ENCODE peak calls at places on chromosomes 7 and 10, in six cellular contexts. O, S, I, M, R and L are unnamed samples.
A peak's percentile ranks its signal among the peaks of the same experiment; 100 is the strongest.

GRCh38 chr10:122258136-122259074 is 12.7 kb upstream of the BTBD16 start:
- DNase-seq in O (no peak), S (no peak), I (no peak), M (no peak), R (peak; percentile 63), L (no peak)

GRCh38 chr10:31940839-31941653 is 12.4 kb upstream of the ARHGAP12 start:
- DNase-seq in O (no peak), S (no peak), I (no peak), M (peak; percentile 95), R (no peak), L (peak; percentile 84)

GRCh38 chr10:7855205-7855604 is 36.9 kb downstream of the TAF3 start:
- DNase-seq in O (no peak), S (no peak), I (no peak), M (no peak), R (no peak), L (peak; percentile 91)

GRCh38 chr10:122782911-122783310 is 62.7 kb downstream of the CUZD1 start:
- DNase-seq in O (no peak), S (no peak), I (no peak), M (no peak), R (no peak), L (no peak)

GRCh38 chr7:130936202-130936931 is 202.4 kb upstream of the KLF14 start:
- DNase-seq in O (no peak), S (no peak), I (no peak), M (no peak), R (no peak), L (no peak)

GRCh38 chr7:42876182-42877068 is 35.4 kb downstream of the C7orf25 start:
- DNase-seq in O (peak; percentile 35), S (no peak), I (peak; percentile 11), M (peak; percentile 43), R (no peak), L (no peak)

GRCh38 chr7:1986366-1987083 is 246.2 kb downstream of the MAD1L1 start:
- DNase-seq in O (no peak), S (no peak), I (peak; percentile 38), M (no peak), R (no peak), L (no peak)

GRCh38 chr7:9835204-9835603 is 1138.5 kb upstream of the PHF14 start:
- DNase-seq in O (no peak), S (no peak), I (no peak), M (peak; percentile 46), R (no peak), L (peak; percentile 4)

GRCh38 chr10:130018253-130018652 is 54.2 kb upstream of the EBF3 start:
- DNase-seq in O (no peak), S (no peak), I (no peak), M (no peak), R (no peak), L (no peak)

GRCh38 chr7:150343225-150343624 is 1.8 kb upstream of the RARRES2 start:
- DNase-seq in O (no peak), S (no peak), I (no peak), M (peak; percentile 15), R (no peak), L (no peak)
- H3K27me3 ChIP-seq in O (peaks cover 31% of the 10 kb centered on the region), S (peaks cover 65% of the 10 kb centered on the region), I (peaks cover 5% of the 10 kb centered on the region), M (no peaks in the 10 kb centered on the region), R (peaks cover 27% of the 10 kb centered on the region), L (no peaks in the 10 kb centered on the region)

GRCh38 chr7:28954446-28954845 is 3.7 kb downstream of the TRIL start:
- DNase-seq in O (no peak), S (no peak), I (no peak), M (no peak), R (no peak), L (no peak)

GRCh38 chr7:28955356-28955722 is 2.8 kb downstream of the TRIL start:
- DNase-seq in O (no peak), S (no peak), I (no peak), M (no peak), R (no peak), L (no peak)

GRCh38 chr7:28955723-28956607 is 2.2 kb downstream of the TRIL start:
- DNase-seq in O (no peak), S (peak; percentile 81), I (no peak), M (no peak), R (peak; percentile 89), L (peak; percentile 89)

GRCh38 chr7:28954936-28955335 is 3.2 kb downstream of the TRIL start:
- DNase-seq in O (no peak), S (no peak), I (no peak), M (no peak), R (no peak), L (no peak)

DNA sequence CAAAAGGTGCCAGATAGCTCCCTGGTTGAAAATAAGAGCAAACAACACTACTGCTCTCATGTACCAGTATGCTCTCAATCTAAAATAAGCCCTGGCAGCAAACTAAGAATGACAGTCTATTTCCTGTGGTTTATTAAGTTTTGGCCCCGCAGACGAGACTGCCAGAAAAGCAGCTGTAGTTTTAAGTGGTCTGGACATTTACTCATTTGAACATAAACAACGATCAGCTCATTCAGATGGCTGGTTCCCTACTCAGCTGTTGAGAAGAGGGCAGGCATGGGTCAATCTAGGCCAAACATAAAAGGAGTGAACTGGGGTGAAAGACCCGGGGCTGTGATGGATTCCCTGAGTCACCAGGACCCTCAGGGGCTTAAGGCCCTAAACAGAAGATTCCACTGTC is 4.5 kb downstream of the TRIL start:
- DNase-seq in O (no peak), S (no peak), I (no peak), M (no peak), R (no peak), L (no peak)
- H3K9me3 ChIP-seq in O (no peaks in the 10 kb centered on the region), S (no peaks in the 10 kb centered on the region), I (no peaks in the 10 kb centered on the region), M (peaks cover 5% of the 10 kb centered on the region), R (no peaks in the 10 kb centered on the region), L (no peaks in the 10 kb centered on the region)

GRCh38 chr10:99312501-99312900 is 16.7 kb upstream of the CNNM1 start:
- DNase-seq in O (no peak), S (no peak), I (no peak), M (no peak), R (no peak), L (no peak)

GRCh38 chr10:99316374-99316773 is 12.8 kb upstream of the CNNM1 start:
- DNase-seq in O (no peak), S (no peak), I (no peak), M (no peak), R (no peak), L (no peak)

GRCh38 chr10:99315853-99316252 is 13.3 kb upstream of the CNNM1 start:
- DNase-seq in O (no peak), S (no peak), I (no peak), M (no peak), R (no peak), L (no peak)

GRCh38 chr10:99318048-99318447 is 11.1 kb upstream of the CNNM1 start:
- DNase-seq in O (no peak), S (no peak), I (no peak), M (no peak), R (no peak), L (no peak)

DNA sequence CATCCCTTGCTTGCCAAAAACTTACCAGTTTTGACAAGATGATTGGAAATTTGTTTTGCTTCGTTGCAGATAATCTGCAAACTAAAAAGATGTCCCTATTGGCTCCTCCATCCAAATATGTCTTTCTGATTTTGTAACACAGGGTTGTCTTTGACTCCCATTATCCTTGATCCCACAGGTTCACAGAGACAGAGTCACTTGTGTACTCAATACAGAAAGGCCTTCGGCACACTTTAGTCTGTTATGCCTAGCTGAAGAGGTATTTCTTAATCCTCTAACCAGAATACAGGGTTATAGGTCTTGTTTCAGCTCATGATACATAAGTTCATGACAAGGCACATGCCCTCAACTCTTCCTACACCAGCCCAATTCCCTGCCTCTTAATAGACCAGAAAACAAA is 10.7 kb upstream of the CNNM1 start:
- DNase-seq in O (no peak), S (no peak), I (no peak), M (no peak), R (no peak), L (no peak)
- H3K27me3 ChIP-seq in O (no peaks in the 10 kb centered on the region), S (peaks cover 64% of the 10 kb centered on the region), I (no peaks in the 10 kb centered on the region), M (peaks cover 5% of the 10 kb centered on the region), R (peaks cover 19% of the 10 kb centered on the region), L (no peaks in the 10 kb centered on the region)

DNA sequence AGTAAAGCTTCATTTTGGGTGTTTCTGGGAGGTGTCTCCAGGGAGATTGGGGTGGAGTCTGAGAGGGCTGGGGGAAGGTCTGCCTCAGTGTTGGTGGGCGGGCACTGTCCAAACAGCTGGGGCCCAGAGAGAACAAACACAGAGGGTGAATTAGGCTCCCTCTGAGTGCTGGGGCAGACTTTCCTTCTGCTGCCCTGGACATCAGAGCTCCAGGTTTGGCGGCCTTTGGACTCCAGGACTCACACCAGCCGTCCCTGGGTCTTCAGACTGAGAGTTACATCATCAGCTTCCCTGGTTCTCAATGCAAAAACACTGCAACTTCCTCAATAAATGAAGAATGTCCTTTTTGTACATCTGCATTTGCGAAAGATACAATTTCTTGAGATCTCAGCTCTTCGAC is 427.4 kb downstream of the PTPRN2 start:
- DNase-seq in O (no peak), S (no peak), I (no peak), M (no peak), R (no peak), L (no peak)
- H3K9me3 ChIP-seq in O (no peaks in the 10 kb centered on the region), S (no peaks in the 10 kb centered on the region), I (no peaks in the 10 kb centered on the region), M (no peaks in the 10 kb centered on the region), R (no peaks in the 10 kb centered on the region), L (no peaks in the 10 kb centered on the region)

GRCh38 chr7:155486783-155487508 is 29.0 kb downstream of the EN2 start:
- DNase-seq in O (no peak), S (no peak), I (no peak), M (no peak), R (no peak), L (no peak)
- H3K27me3 ChIP-seq in O (peaks cover 20% of the 10 kb centered on the region), S (peaks cover 96% of the 10 kb centered on the region), I (no peaks in the 10 kb centered on the region), M (peaks cover 100% of the 10 kb centered on the region), R (peaks cover 77% of the 10 kb centered on the region), L (no peaks in the 10 kb centered on the region)

GRCh38 chr7:36941359-36941758 is 217.1 kb upstream of the AOAH start:
- DNase-seq in O (no peak), S (no peak), I (no peak), M (no peak), R (no peak), L (peak; percentile 21)

GRCh38 chr7:36942558-36943354 is 218.5 kb upstream of the AOAH start:
- DNase-seq in O (no peak), S (no peak), I (no peak), M (no peak), R (no peak), L (no peak)

GRCh38 chr7:36937754-36938551 is 213.7 kb upstream of the AOAH start:
- DNase-seq in O (no peak), S (no peak), I (peak; percentile 61), M (no peak), R (no peak), L (no peak)

GRCh38 chr7:36942062-36942461 is 217.8 kb upstream of the AOAH start:
- DNase-seq in O (no peak), S (no peak), I (no peak), M (no peak), R (no peak), L (no peak)

GRCh38 chr7:36939816-36940215 is 215.5 kb upstream of the AOAH start:
- DNase-seq in O (no peak), S (no peak), I (no peak), M (no peak), R (no peak), L (no peak)
- H3K9me3 ChIP-seq in O (peaks cover 88% of the 10 kb centered on the region), S (peaks cover 84% of the 10 kb centered on the region), I (peaks cover 57% of the 10 kb centered on the region), M (peaks cover 12% of the 10 kb centered on the region), R (peaks cover 31% of the 10 kb centered on the region), L (peaks cover 28% of the 10 kb centered on the region)

GRCh38 chr7:3762146-3762831 is 461.2 kb downstream of the SDK1 start:
- DNase-seq in O (no peak), S (no peak), I (no peak), M (no peak), R (no peak), L (no peak)
- H3K27me3 ChIP-seq in O (no peaks in the 10 kb centered on the region), S (no peaks in the 10 kb centered on the region), I (no peaks in the 10 kb centered on the region), M (peaks cover 17% of the 10 kb centered on the region), R (no peaks in the 10 kb centered on the region), L (no peaks in the 10 kb centered on the region)